ENCODE peak calls at places on chromosomes 7 and 10, in six cellular contexts. P, K, T, Z, W and D are unnamed samples.
A peak's percentile ranks its signal among the peaks of the same experiment; 100 is the strongest.

GRCh38 chr10:43816351-43817321 is 168.0 kb upstream of the ZNF32 start:
- DNase-seq in P (no peak), K (peak; percentile 73), T (peak; percentile 98), Z (no peak), W (no peak), D (no peak)

GRCh38 chr7:2826806-2827205 is 17.3 kb downstream of the GNA12 start:
- DNase-seq in P (no peak), K (no peak), T (no peak), Z (no peak), W (no peak), D (no peak)

GRCh38 chr10:70493660-70494234 is 15.2 kb downstream of the PALD1 start:
- DNase-seq in P (no peak), K (no peak), T (no peak), Z (no peak), W (no peak), D (no peak)

GRCh38 chr7:90660819-90661218 is 64.7 kb downstream of the CDK14 start:
- DNase-seq in P (no peak), K (no peak), T (no peak), Z (no peak), W (no peak), D (no peak)

GRCh38 chr7:28685291-28685659 is 272.9 kb downstream of the TRIL start:
- DNase-seq in P (no peak), K (no peak), T (no peak), Z (no peak), W (no peak), D (peak; percentile 36)

GRCh38 chr7:30163231-30163894 is 28.6 kb downstream of the MTURN start:
- DNase-seq in P (peak; percentile 75), K (no peak), T (no peak), Z (no peak), W (no peak), D (no peak)

GRCh38 chr7:70014472-70015232 is 416.4 kb downstream of the AUTS2 start:
- DNase-seq in P (no peak), K (no peak), T (no peak), Z (no peak), W (no peak), D (no peak)

GRCh38 chr10:3898821-3899220 is 113.8 kb upstream of the KLF6 start:
- DNase-seq in P (no peak), K (no peak), T (no peak), Z (no peak), W (no peak), D (no peak)

GRCh38 chr10:93856349-93857140 is 37.2 kb upstream of the SLC35G1 start:
- DNase-seq in P (no peak), K (no peak), T (no peak), Z (no peak), W (no peak), D (no peak)

GRCh38 chr7:119949053-119949452 is 323.9 kb upstream of the KCND2 start:
- DNase-seq in P (no peak), K (no peak), T (no peak), Z (no peak), W (no peak), D (no peak)

GRCh38 chr7:135206887-135207738 is 4.2 kb downstream of the WDR91 start:
- DNase-seq in P (no peak), K (no peak), T (no peak), Z (no peak), W (no peak), D (peak; percentile 42)

GRCh38 chr7:18890885-18891621 is 226.4 kb downstream of the TWIST1 start:
- DNase-seq in P (no peak), K (no peak), T (peak; percentile 44), Z (no peak), W (no peak), D (no peak)

GRCh38 chr7:117072620-117073118 is 119.4 kb downstream of the ST7 start:
- DNase-seq in P (peak; percentile 65), K (no peak), T (peak; percentile 52), Z (peak; percentile 43), W (peak; percentile 51), D (peak; percentile 75)

GRCh38 chr10:11229893-11230292 is 212.2 kb downstream of the CELF2 start:
- DNase-seq in P (no peak), K (no peak), T (no peak), Z (no peak), W (no peak), D (no peak)

GRCh38 chr7:818031-818699 is 14.1 kb upstream of the SUN1 start:
- DNase-seq in P (no peak), K (no peak), T (peak; percentile 34), Z (no peak), W (peak; percentile 57), D (no peak)

GRCh38 chr7:124130-124949 is 68.0 kb upstream of the FAM20C start:
- DNase-seq in P (no peak), K (no peak), T (no peak), Z (no peak), W (no peak), D (no peak)

GRCh38 chr10:99875473-99875872 is 93.0 kb downstream of the ABCC2 start:
- DNase-seq in P (no peak), K (no peak), T (no peak), Z (no peak), W (no peak), D (no peak)

GRCh38 chr10:132793871-132794849 is 8.2 kb upstream of the NKX6-2 start:
- DNase-seq in P (no peak), K (no peak), T (no peak), Z (no peak), W (no peak), D (no peak)

GRCh38 chr10:78053201-78053868 is 19.7 kb downstream of the RPS24 start:
- DNase-seq in P (no peak), K (no peak), T (peak; percentile 48), Z (no peak), W (peak; percentile 73), D (no peak)

GRCh38 chr10:52864459-52865106 is 92.0 kb upstream of the MBL2 start:
- DNase-seq in P (no peak), K (no peak), T (peak; percentile 95), Z (no peak), W (peak; percentile 74), D (no peak)

GRCh38 chr7:132738254-132738653 is 162.0 kb upstream of the PLXNA4 start:
- DNase-seq in P (no peak), K (no peak), T (peak; percentile 81), Z (no peak), W (peak; percentile 77), D (no peak)